ENCODE peak calls at places on chromosome 6, in seven cellular contexts. One of them, this sample, is unnamed. For H3K79me2 and H3K4me1, the result is how much of the 10 kb centered on the place peaks cover.

GRCh38 chr6:165767228-165767627 is 104.2 kb upstream of the PDE10A start:
- DNase-seq in mammary epithelial cell: no peak
- DNase-seq in GM12878: no peak
- DNase-seq in PC-3: no peak
- DNase-seq in fibroblast of lung: no peak
- DNase-seq in GM23338: no peak
- DNase-seq in mesendoderm: no peak
- DNase-seq in this sample: no peak

GRCh38 chr6:129748212-129748900 is 38.4 kb upstream of the ARHGAP18 start:
- DNase-seq in GM12878: peak
- DNase-seq in GM23338: peak
- DNase-seq in mesendoderm: peak
- DNase-seq in mammary epithelial cell: peak
- DNase-seq in fibroblast of lung: peak
- DNase-seq in PC-3: peak
- DNase-seq in this sample: peak

GRCh38 chr6:160085713-160086505 is 35.7 kb upstream of the SLC22A1 start:
- DNase-seq in mammary epithelial cell: no peak
- DNase-seq in PC-3: no peak
- DNase-seq in GM12878: no peak
- DNase-seq in fibroblast of lung: no peak
- DNase-seq in mesendoderm: peak
- DNase-seq in GM23338: no peak
- DNase-seq in this sample: no peak

GRCh38 chr6:144173971-144174370 is 23.7 kb downstream of the STX11 start:
- DNase-seq in GM23338: no peak
- DNase-seq in mammary epithelial cell: no peak
- DNase-seq in fibroblast of lung: no peak
- DNase-seq in GM12878: no peak
- DNase-seq in PC-3: no peak
- DNase-seq in mesendoderm: no peak
- DNase-seq in this sample: no peak

GRCh38 chr6:132530293-132530974 is 7.6 kb upstream of the TAAR9 start:
- DNase-seq in fibroblast of lung: peak
- DNase-seq in mammary epithelial cell: peak
- DNase-seq in GM23338: peak
- DNase-seq in PC-3: peak
- DNase-seq in GM12878: peak
- DNase-seq in mesendoderm: peak
- DNase-seq in this sample: peak

GRCh38 chr6:15089569-15090144 is 156.2 kb upstream of the JARID2 start:
- DNase-seq in GM23338: no peak
- DNase-seq in GM12878: no peak
- DNase-seq in mesendoderm: no peak
- DNase-seq in PC-3: peak
- DNase-seq in mammary epithelial cell: no peak
- DNase-seq in fibroblast of lung: no peak
- DNase-seq in this sample: no peak

GRCh38 chr6:107179004-107179403 is 63.7 kb upstream of the BEND3 start:
- DNase-seq in PC-3: peak
- DNase-seq in fibroblast of lung: peak
- DNase-seq in GM12878: no peak
- DNase-seq in mesendoderm: no peak
- DNase-seq in mammary epithelial cell: no peak
- DNase-seq in GM23338: peak
- DNase-seq in this sample: peak

GRCh38 chr6:150596439-150596838 is 3.2 kb upstream of the PLEKHG1 start:
- DNase-seq in mesendoderm: no peak
- DNase-seq in mammary epithelial cell: no peak
- DNase-seq in GM23338: no peak
- DNase-seq in PC-3: no peak
- DNase-seq in fibroblast of lung: no peak
- DNase-seq in GM12878: no peak
- DNase-seq in this sample: no peak

GRCh38 chr6:24524801-24525200 is 30.0 kb downstream of the ALDH5A1 start:
- DNase-seq in PC-3: peak
- DNase-seq in mesendoderm: peak
- DNase-seq in fibroblast of lung: peak
- DNase-seq in GM23338: peak
- DNase-seq in mammary epithelial cell: peak
- DNase-seq in GM12878: no peak
- DNase-seq in this sample: peak
- H3K79me2 ChIP-seq in PC-3: under half
- H3K79me2 ChIP-seq in mesendoderm: under half
- H3K79me2 ChIP-seq in fibroblast of lung: under half
- H3K79me2 ChIP-seq in GM23338: under half
- H3K79me2 ChIP-seq in mammary epithelial cell: under half
- H3K79me2 ChIP-seq in GM12878: under half
- H3K79me2 ChIP-seq in this sample: under half

GRCh38 chr6:56957856-56958255 is 2.9 kb downstream of the BEND6 start:
- DNase-seq in PC-3: no peak
- DNase-seq in fibroblast of lung: no peak
- DNase-seq in GM12878: no peak
- DNase-seq in mammary epithelial cell: no peak
- DNase-seq in mesendoderm: no peak
- DNase-seq in GM23338: no peak
- DNase-seq in this sample: peak
- H3K4me1 ChIP-seq in PC-3: half or more
- H3K4me1 ChIP-seq in fibroblast of lung: under half
- H3K4me1 ChIP-seq in GM12878: under half
- H3K4me1 ChIP-seq in mammary epithelial cell: under half
- H3K4me1 ChIP-seq in mesendoderm: under half
- H3K4me1 ChIP-seq in GM23338: under half
- H3K4me1 ChIP-seq in this sample: half or more

DNA sequence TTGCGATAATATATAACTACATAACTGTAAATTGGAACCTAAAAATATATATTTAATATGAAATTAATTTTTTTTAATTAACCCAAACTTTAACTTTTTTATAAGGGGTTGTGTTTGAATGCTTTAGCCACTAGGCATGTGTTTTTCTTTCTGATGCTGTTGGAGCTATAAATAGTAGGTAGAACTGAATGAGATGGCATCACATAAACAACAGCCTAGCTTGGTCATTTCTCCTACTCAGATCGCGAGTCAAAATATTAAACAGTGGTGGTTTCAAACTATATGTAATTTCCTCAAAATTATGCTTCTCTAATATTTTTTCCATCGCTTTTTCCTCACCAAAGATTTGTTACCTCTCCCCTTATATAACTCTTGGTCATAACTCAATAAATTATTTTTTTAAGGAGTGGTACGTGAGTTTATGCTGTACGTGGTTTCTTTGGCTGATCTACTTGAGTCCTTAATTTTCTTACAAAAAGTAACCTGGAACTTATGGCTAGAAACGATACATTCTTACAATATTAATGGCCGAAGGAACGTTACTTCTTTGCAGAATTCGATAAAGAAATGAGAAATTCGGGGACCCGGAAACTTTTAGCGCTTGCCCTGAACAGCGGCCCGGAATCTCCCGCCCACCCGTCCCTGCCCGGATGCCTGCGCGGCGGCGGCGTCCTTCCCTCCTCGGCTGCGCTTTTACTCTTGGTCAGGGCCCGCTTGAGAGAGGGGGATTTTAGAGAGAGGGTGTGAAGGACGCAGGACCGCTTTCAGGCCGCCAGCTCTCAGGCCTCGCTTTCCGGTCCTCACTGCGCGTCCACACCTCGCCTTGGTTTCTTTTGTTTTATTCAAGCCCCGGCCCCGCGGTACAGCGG is 243.5 kb downstream of the ARID1B start:
- DNase-seq in mesendoderm: peak
- DNase-seq in PC-3: peak
- DNase-seq in GM12878: no peak
- DNase-seq in fibroblast of lung: peak
- DNase-seq in GM23338: peak
- DNase-seq in mammary epithelial cell: peak
- DNase-seq in this sample: peak
- H3K79me2 ChIP-seq in mesendoderm: under half
- H3K79me2 ChIP-seq in PC-3: half or more
- H3K79me2 ChIP-seq in GM12878: half or more
- H3K79me2 ChIP-seq in fibroblast of lung: under half
- H3K79me2 ChIP-seq in GM23338: half or more
- H3K79me2 ChIP-seq in mammary epithelial cell: half or more
- H3K79me2 ChIP-seq in this sample: half or more

GRCh38 chr6:45984347-45984746 is 31.3 kb downstream of the CLIC5 start:
- DNase-seq in GM12878: no peak
- DNase-seq in mammary epithelial cell: no peak
- DNase-seq in PC-3: no peak
- DNase-seq in fibroblast of lung: no peak
- DNase-seq in mesendoderm: no peak
- DNase-seq in GM23338: no peak
- DNase-seq in this sample: no peak

GRCh38 chr6:45986746-45987274 is 28.9 kb downstream of the CLIC5 start:
- DNase-seq in PC-3: no peak
- DNase-seq in GM23338: no peak
- DNase-seq in GM12878: no peak
- DNase-seq in mesendoderm: no peak
- DNase-seq in fibroblast of lung: no peak
- DNase-seq in mammary epithelial cell: no peak
- DNase-seq in this sample: no peak

GRCh38 chr6:45983041-45983440 is 32.6 kb downstream of the CLIC5 start:
- DNase-seq in GM23338: no peak
- DNase-seq in fibroblast of lung: no peak
- DNase-seq in PC-3: no peak
- DNase-seq in mesendoderm: no peak
- DNase-seq in GM12878: no peak
- DNase-seq in mammary epithelial cell: no peak
- DNase-seq in this sample: no peak

GRCh38 chr6:45982280-45983036 is 33.2 kb downstream of the CLIC5 start:
- DNase-seq in mesendoderm: no peak
- DNase-seq in mammary epithelial cell: no peak
- DNase-seq in GM23338: no peak
- DNase-seq in GM12878: no peak
- DNase-seq in fibroblast of lung: no peak
- DNase-seq in PC-3: peak
- DNase-seq in this sample: no peak

GRCh38 chr6:45985026-45985425 is 30.6 kb downstream of the CLIC5 start:
- DNase-seq in fibroblast of lung: no peak
- DNase-seq in GM12878: no peak
- DNase-seq in mesendoderm: no peak
- DNase-seq in GM23338: no peak
- DNase-seq in mammary epithelial cell: no peak
- DNase-seq in PC-3: no peak
- DNase-seq in this sample: no peak
- H3K4me1 ChIP-seq in fibroblast of lung: under half
- H3K4me1 ChIP-seq in GM12878: under half
- H3K4me1 ChIP-seq in mesendoderm: under half
- H3K4me1 ChIP-seq in GM23338: under half
- H3K4me1 ChIP-seq in mammary epithelial cell: under half
- H3K4me1 ChIP-seq in PC-3: under half
- H3K4me1 ChIP-seq in this sample: under half

GRCh38 chr6:12034349-12034748 is 22.2 kb downstream of the HIVEP1 start:
- DNase-seq in GM23338: no peak
- DNase-seq in PC-3: no peak
- DNase-seq in GM12878: no peak
- DNase-seq in mesendoderm: peak
- DNase-seq in mammary epithelial cell: no peak
- DNase-seq in fibroblast of lung: no peak
- DNase-seq in this sample: no peak

GRCh38 chr6:12034831-12035230 is 22.7 kb downstream of the HIVEP1 start:
- DNase-seq in GM23338: no peak
- DNase-seq in mesendoderm: no peak
- DNase-seq in PC-3: no peak
- DNase-seq in mammary epithelial cell: no peak
- DNase-seq in fibroblast of lung: peak
- DNase-seq in GM12878: no peak
- DNase-seq in this sample: no peak

GRCh38 chr6:12037803-12038202 is 25.7 kb downstream of the HIVEP1 start:
- DNase-seq in GM12878: no peak
- DNase-seq in mesendoderm: no peak
- DNase-seq in fibroblast of lung: no peak
- DNase-seq in PC-3: no peak
- DNase-seq in GM23338: no peak
- DNase-seq in mammary epithelial cell: no peak
- DNase-seq in this sample: no peak

GRCh38 chr6:12036766-12037165 is 24.7 kb downstream of the HIVEP1 start:
- DNase-seq in GM12878: no peak
- DNase-seq in PC-3: no peak
- DNase-seq in mammary epithelial cell: no peak
- DNase-seq in mesendoderm: no peak
- DNase-seq in GM23338: no peak
- DNase-seq in fibroblast of lung: no peak
- DNase-seq in this sample: no peak

GRCh38 chr6:12039540-12040459 is 27.7 kb downstream of the HIVEP1 start:
- DNase-seq in mesendoderm: no peak
- DNase-seq in GM12878: no peak
- DNase-seq in GM23338: peak
- DNase-seq in fibroblast of lung: no peak
- DNase-seq in PC-3: no peak
- DNase-seq in mammary epithelial cell: no peak
- DNase-seq in this sample: no peak
- H3K79me2 ChIP-seq in mesendoderm: under half
- H3K79me2 ChIP-seq in GM12878: half or more
- H3K79me2 ChIP-seq in GM23338: half or more
- H3K79me2 ChIP-seq in fibroblast of lung: under half
- H3K79me2 ChIP-seq in PC-3: under half
- H3K79me2 ChIP-seq in mammary epithelial cell: half or more
- H3K79me2 ChIP-seq in this sample: half or more

GRCh38 chr6:43771858-43772570 is 2.0 kb downstream of the VEGFA start:
- DNase-seq in fibroblast of lung: peak
- DNase-seq in mesendoderm: peak
- DNase-seq in GM12878: no peak
- DNase-seq in GM23338: peak
- DNase-seq in PC-3: peak
- DNase-seq in mammary epithelial cell: peak
- DNase-seq in this sample: peak

GRCh38 chr6:43771210-43771857 is 1.3 kb downstream of the VEGFA start:
- DNase-seq in mesendoderm: peak
- DNase-seq in GM12878: no peak
- DNase-seq in mammary epithelial cell: peak
- DNase-seq in PC-3: peak
- DNase-seq in fibroblast of lung: no peak
- DNase-seq in GM23338: peak
- DNase-seq in this sample: peak

GRCh38 chr6:43773981-43774775 is 4.2 kb downstream of the VEGFA start:
- DNase-seq in mesendoderm: no peak
- DNase-seq in fibroblast of lung: no peak
- DNase-seq in GM23338: no peak
- DNase-seq in GM12878: no peak
- DNase-seq in mammary epithelial cell: no peak
- DNase-seq in PC-3: no peak
- DNase-seq in this sample: no peak

GRCh38 chr6:43773050-43773956 is 3.3 kb downstream of the VEGFA start:
- DNase-seq in mesendoderm: peak
- DNase-seq in GM12878: no peak
- DNase-seq in mammary epithelial cell: peak
- DNase-seq in PC-3: peak
- DNase-seq in fibroblast of lung: peak
- DNase-seq in GM23338: peak
- DNase-seq in this sample: peak

DNA sequence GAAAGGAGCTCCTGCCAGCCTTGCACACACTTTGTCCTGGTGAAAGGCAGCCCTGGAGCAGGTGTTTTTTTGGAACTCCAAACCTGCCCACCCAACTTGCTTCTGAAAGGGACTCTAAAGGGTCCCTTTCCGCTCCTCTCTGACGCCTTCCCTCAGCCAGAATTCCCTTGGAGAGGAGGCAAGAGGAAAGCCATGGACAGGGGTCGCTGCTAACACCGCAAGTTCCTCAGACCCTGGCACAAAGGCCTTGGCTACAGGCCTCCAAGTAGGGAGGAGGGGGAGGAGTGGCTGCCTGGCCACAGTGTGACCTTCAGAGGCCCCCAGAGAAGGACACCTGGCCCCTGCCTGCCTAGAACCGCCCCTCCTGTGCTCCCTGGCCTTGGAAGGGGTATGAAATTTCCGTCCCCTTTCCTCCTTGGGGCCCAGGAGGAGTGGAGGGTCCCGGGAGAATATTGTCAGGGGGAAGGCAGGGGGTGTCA is 2.6 kb downstream of the VEGFA start:
- DNase-seq in mesendoderm: peak
- DNase-seq in PC-3: no peak
- DNase-seq in mammary epithelial cell: no peak
- DNase-seq in GM12878: no peak
- DNase-seq in GM23338: peak
- DNase-seq in fibroblast of lung: peak
- DNase-seq in this sample: peak
- H3K4me1 ChIP-seq in mesendoderm: under half
- H3K4me1 ChIP-seq in PC-3: under half
- H3K4me1 ChIP-seq in mammary epithelial cell: under half
- H3K4me1 ChIP-seq in GM12878: under half
- H3K4me1 ChIP-seq in GM23338: under half
- H3K4me1 ChIP-seq in fibroblast of lung: under half
- H3K4me1 ChIP-seq in this sample: under half